ENCODE peak calls at places on chromosomes 13 and 19, in four cellular contexts. H is mammary epithelial cell; W is Caco-2; C is CD8-positive, alpha-beta T cell. G is an unnamed sample.

GRCh38 chr13:32164622-32165268 is 133.2 kb downstream of the FRY start:
- DNase-seq in H (no peak), W (peak; percentile 81), C (no peak), G (no peak)

GRCh38 chr13:24233351-24233901 is 72.9 kb downstream of the SPATA13 start:
- DNase-seq in H (no peak), W (no peak), C (no peak), G (peak; percentile 7)

GRCh38 chr19:2675892-2676291 is 26.6 kb downstream of the GNG7 start:
- DNase-seq in H (no peak), W (no peak), C (no peak), G (no peak)

GRCh38 chr19:15635016-15635805 is 5.5 kb upstream of the CYP4F3 start:
- DNase-seq in H (peak; percentile 72), W (no peak), C (no peak), G (no peak)

GRCh38 chr13:60957816-60958215 is 457.8 kb downstream of the PCDH20 start:
- DNase-seq in H (no peak), W (no peak), C (no peak), G (no peak)

GRCh38 chr13:71021810-71022422 is 845.1 kb downstream of the DACH1 start:
- DNase-seq in H (no peak), W (no peak), C (no peak), G (no peak)

GRCh38 chr19:39131255-39131755 is 5.7 kb downstream of the PAK4 start:
- DNase-seq in H (no peak), W (no peak), C (no peak), G (no peak)

GRCh38 chr19:33236696-33237390 is 11.2 kb upstream of the SLC7A10 start:
- DNase-seq in H (no peak), W (no peak), C (no peak), G (no peak)

GRCh38 chr19:31351212-31352193 is 2.3 kb upstream of the TSHZ3 start:
- DNase-seq in H (peak; percentile 66), W (no peak), C (no peak), G (no peak)

GRCh38 chr13:45298206-45298505 is 42.8 kb downstream of the TPT1 start:
- DNase-seq in H (no peak), W (no peak), C (no peak), G (no peak)

GRCh38 chr13:113577881-113578435 is 6.6 kb upstream of the TFDP1 start:
- DNase-seq in H (no peak), W (no peak), C (no peak), G (no peak)

GRCh38 chr13:76638882-76639281 is 247.3 kb downstream of the KCTD12 start:
- DNase-seq in H (peak; percentile 8), W (no peak), C (no peak), G (no peak)

GRCh38 chr13:43815204-43815603 is 28.4 kb upstream of the ENOX1 start:
- DNase-seq in H (peak; percentile 67), W (peak; percentile 68), C (no peak), G (no peak)

GRCh38 chr19:46030861-46031550 is 8.2 kb upstream of the PGLYRP1 start:
- DNase-seq in H (no peak), W (peak; percentile 71), C (no peak), G (no peak)

GRCh38 chr13:43872181-43872580 is 7.4 kb downstream of the CCDC122 start:
- DNase-seq in H (no peak), W (no peak), C (no peak), G (no peak)

GRCh38 chr19:35663981-35664380 is 2.3 kb upstream of the UPK1A start:
- DNase-seq in H (no peak), W (no peak), C (no peak), G (no peak)

GRCh38 chr13:41401371-41401770 is 56.0 kb upstream of the RGCC start:
- DNase-seq in H (no peak), W (peak; percentile 24), C (no peak), G (no peak)

GRCh38 chr19:6890938-6891337 is 3.6 kb downstream of the ADGRE1 start:
- DNase-seq in H (no peak), W (no peak), C (peak; percentile 28), G (no peak)

GRCh38 chr13:113208424-113209335 is at the start of gene PCID2:
- DNase-seq in H (peak; percentile 88), W (peak; percentile 97), C (peak; percentile 89), G (peak; percentile 37)

GRCh38 chr19:34481861-34482379 is 362 bp downstream of the WTIP start:
- DNase-seq in H (peak; percentile 24), W (peak; percentile 69), C (no peak), G (peak; percentile 13)

GRCh38 chr19:35353635-35354034 is 4.6 kb upstream of the FFAR3 start:
- DNase-seq in H (no peak), W (no peak), C (no peak), G (no peak)

GRCh38 chr13:75236774-75237173 is 245.2 kb downstream of the TBC1D4 start:
- DNase-seq in H (peak; percentile 23), W (no peak), C (no peak), G (no peak)

GRCh38 chr13:113150545-113151365 is 7.7 kb upstream of the PROZ start:
- DNase-seq in H (no peak), W (no peak), C (no peak), G (no peak)

GRCh38 chr19:18995804-18996241 is 37.5 kb downstream of the SUGP2 start:
- DNase-seq in H (peak; percentile 58), W (peak; percentile 74), C (no peak), G (peak; percentile 62)

GRCh38 chr13:96003304-96003703 is 49.9 kb downstream of the UGGT2 start:
- DNase-seq in H (peak; percentile 5), W (no peak), C (no peak), G (no peak)

GRCh38 chr13:57633950-57634828 is 2.6 kb downstream of the PCDH17 start:
- DNase-seq in H (no peak), W (no peak), C (no peak), G (no peak)

GRCh38 chr13:81987159-81987558 is 1646.2 kb upstream of the SPRY2 start:
- DNase-seq in H (no peak), W (peak; percentile 15), C (no peak), G (no peak)

GRCh38 chr13:66558511-66558910 is 671.6 kb downstream of the PCDH9 start:
- DNase-seq in H (no peak), W (no peak), C (no peak), G (no peak)

GRCh38 chr13:111314852-111315251 is 5.6 kb upstream of the TEX29 start:
- DNase-seq in H (no peak), W (no peak), C (no peak), G (no peak)

GRCh38 chr19:48330012-48330681 is 4.8 kb downstream of the EMP3 start:
- DNase-seq in H (peak; percentile 80), W (peak; percentile 94), C (peak; percentile 85), G (no peak)

GRCh38 chr19:45428385-45429231 is 4.9 kb upstream of the ERCC1 start:
- DNase-seq in H (no peak), W (peak; percentile 68), C (no peak), G (no peak)

GRCh38 chr13:42110410-42111155 is 62.1 kb downstream of the DGKH start:
- DNase-seq in H (peak; percentile 73), W (peak; percentile 72), C (peak; percentile 36), G (peak; percentile 55)

GRCh38 chr13:45310341-45311138 is 30.4 kb downstream of the TPT1 start:
- DNase-seq in H (no peak), W (no peak), C (no peak), G (no peak)

GRCh38 chr13:28753208-28753892 is 34.6 kb upstream of the SLC46A3 start:
- DNase-seq in H (peak; percentile 73), W (peak; percentile 71), C (no peak), G (peak; percentile 89)

GRCh38 chr19:40529093-40529954 is 47.3 kb upstream of the SHKBP1 start:
- DNase-seq in H (peak; percentile 64), W (peak; percentile 91), C (peak; percentile 87), G (no peak)
- TF ChIP-seq CTCF in H (peak; percentile 72), W (peak; percentile 94), C (peak; percentile 92), G (peak; percentile 89)

DNA sequence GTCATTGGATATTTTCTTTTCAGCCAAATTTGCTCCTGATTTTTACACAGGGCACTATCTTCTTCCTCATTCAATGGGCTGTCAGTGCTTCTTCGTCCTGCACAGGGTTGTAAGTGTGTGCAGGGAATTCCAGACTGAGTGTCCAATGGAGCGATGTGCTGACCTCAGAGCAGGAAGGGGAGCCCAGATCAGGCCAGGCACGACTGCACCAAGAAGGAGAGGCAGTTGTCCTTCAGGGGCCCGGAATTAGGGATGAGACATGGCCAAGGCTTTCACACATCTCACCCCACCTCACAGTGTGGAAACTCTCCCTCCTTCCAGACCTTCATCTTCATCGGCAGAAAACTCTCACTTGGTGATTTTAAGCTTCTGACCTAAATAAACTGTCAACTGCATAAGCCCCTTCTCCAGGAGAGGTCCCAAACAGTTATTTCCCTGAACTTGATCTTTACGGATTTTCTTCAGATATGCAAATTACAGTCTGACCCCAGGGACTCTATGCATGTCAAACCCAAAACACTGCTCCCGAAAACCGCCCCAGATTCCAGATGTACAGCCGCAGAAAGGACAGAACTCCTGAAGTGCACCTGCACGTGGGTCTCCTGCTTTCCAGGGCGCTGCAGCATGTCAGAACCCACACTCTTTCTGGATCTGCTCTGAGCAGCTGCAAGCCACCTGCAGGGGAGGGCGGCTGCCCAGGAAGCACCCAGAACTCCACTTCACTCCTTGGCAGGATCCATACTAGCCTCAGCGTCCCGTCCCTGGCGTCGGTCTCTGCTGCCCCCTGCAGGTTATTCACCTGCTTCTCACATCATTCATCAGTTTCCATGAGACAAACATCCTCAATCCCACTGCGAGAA is 625 bp upstream of the ZNF20 start:
- DNase-seq in H (peak; percentile 72), W (peak; percentile 87), C (peak; percentile 87), G (peak; percentile 38)
- H3K4me3 ChIP-seq in H (peak overlapping the region; percentile 99), W (peak overlapping the region; percentile 89), C (peak overlapping the region; percentile 94), G (peak overlapping the region; percentile 96)

GRCh38 chr19:37466798-37467607 is at the start of gene ZNF569:
- DNase-seq in H (peak; percentile 93), W (no peak), C (peak; percentile 89), G (peak; percentile 80)
- TF ChIP-seq CTCF in H (no peak), W (no peak), C (no peak), G (no peak)

GRCh38 chr19:5692785-5693194 is 2.7 kb downstream of the RPL36 start:
- DNase-seq in H (no peak), W (no peak), C (no peak), G (no peak)

GRCh38 chr19:5690955-5691204 is 785 bp downstream of the RPL36 start:
- DNase-seq in H (no peak), W (no peak), C (no peak), G (no peak)

GRCh38 chr19:5691205-5691929 is 1.3 kb downstream of the RPL36 start:
- DNase-seq in H (peak; percentile 52), W (no peak), C (peak; percentile 32), G (no peak)

GRCh38 chr19:5693195-5694166 is 3.4 kb downstream of the RPL36 start:
- DNase-seq in H (peak; percentile 27), W (no peak), C (no peak), G (no peak)

DNA sequence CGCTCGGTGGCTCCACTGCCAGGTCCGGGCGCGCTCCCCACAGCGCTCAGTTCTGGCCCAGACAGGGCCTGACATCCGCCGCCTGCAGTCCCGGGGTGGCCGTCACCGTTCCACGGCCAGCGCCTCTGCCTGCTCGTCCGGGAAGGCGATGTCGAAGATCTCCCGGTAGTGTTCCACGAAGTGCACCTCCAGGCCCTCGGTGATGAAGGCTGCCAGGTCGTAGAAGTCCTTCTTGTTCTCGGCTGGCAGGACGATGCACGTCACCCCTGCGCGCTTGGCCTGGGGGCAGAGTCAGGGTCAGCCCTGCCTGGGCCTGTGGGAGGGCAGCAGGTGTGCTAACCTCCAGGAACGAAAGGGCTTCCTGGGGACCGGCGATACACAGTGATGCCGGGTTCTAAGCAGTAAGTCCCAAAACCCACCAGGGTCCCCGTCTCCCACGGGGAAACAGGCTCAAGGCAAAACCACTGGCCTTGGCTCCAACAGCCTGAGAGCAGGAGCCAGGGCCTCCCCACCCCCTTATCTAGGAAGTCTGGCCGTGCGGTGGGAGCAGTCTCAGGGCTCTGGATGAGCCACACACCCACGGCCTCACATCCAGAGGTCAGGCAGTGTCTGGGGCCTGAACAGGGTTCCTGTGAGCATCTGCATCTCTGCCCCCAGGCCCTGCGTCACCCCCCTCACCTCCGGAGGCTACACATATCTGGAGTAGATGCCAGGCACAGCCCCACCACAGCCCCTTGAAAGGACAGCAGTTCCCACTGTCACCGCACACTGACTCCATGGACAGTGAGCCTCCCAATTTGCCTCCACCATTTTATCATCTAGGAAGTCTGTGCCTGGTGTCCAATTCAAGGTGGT is 2.1 kb downstream of the RPL36 start:
- DNase-seq in H (no peak), W (no peak), C (no peak), G (no peak)
- H3K4me3 ChIP-seq in H (peak overlapping the region; percentile 65), W (peak overlapping the region; percentile 90), C (no peak overlapping the region), G (peak overlapping the region; percentile 92)